ENCODE peak calls at places on chromosomes 13 and 19, in four cellular contexts. One of them, this sample, is unnamed.

GRCh38 chr13:79423801-79424642 is 18.0 kb upstream of the RBM26 start:
- DNase-seq in activated CD8-positive, alpha-beta memory T cell treated with anti-CD3 and anti-CD28 coated beads, Interleukin-2, amount 10 ng/mL, durations not matched to agents 7 days and 5 days: no peak
- DNase-seq in activated T-cell treated with anti-CD3 and anti-CD28 coated beads for 1 hour: no peak
- DNase-seq in iPS-NIHi11: peak
- DNase-seq in this sample: no peak

GRCh38 chr19:18975011-18975410 is 34.0 kb upstream of the HOMER3 start:
- DNase-seq in activated CD8-positive, alpha-beta memory T cell treated with anti-CD3 and anti-CD28 coated beads, Interleukin-2, amount 10 ng/mL, durations not matched to agents 7 days and 5 days: no peak
- DNase-seq in activated T-cell treated with anti-CD3 and anti-CD28 coated beads for 1 hour: no peak
- DNase-seq in iPS-NIHi11: no peak
- DNase-seq in this sample: no peak

GRCh38 chr13:79880820-79881219 is 399.9 kb downstream of the NDFIP2 start:
- DNase-seq in activated CD8-positive, alpha-beta memory T cell treated with anti-CD3 and anti-CD28 coated beads, Interleukin-2, amount 10 ng/mL, durations not matched to agents 7 days and 5 days: no peak
- DNase-seq in activated T-cell treated with anti-CD3 and anti-CD28 coated beads for 1 hour: no peak
- DNase-seq in iPS-NIHi11: no peak
- DNase-seq in this sample: no peak

GRCh38 chr19:17579523-17580244 is 24.2 kb downstream of the COLGALT1 start:
- DNase-seq in activated CD8-positive, alpha-beta memory T cell treated with anti-CD3 and anti-CD28 coated beads, Interleukin-2, amount 10 ng/mL, durations not matched to agents 7 days and 5 days: no peak
- DNase-seq in activated T-cell treated with anti-CD3 and anti-CD28 coated beads for 1 hour: no peak
- DNase-seq in iPS-NIHi11: peak
- DNase-seq in this sample: peak

GRCh38 chr19:58544591-58545285 is 874 bp downstream of the TRIM28 start:
- DNase-seq in activated CD8-positive, alpha-beta memory T cell treated with anti-CD3 and anti-CD28 coated beads, Interleukin-2, amount 10 ng/mL, durations not matched to agents 7 days and 5 days: peak
- DNase-seq in activated T-cell treated with anti-CD3 and anti-CD28 coated beads for 1 hour: peak
- DNase-seq in iPS-NIHi11: peak
- DNase-seq in this sample: no peak

GRCh38 chr13:41025518-41025917 is 6.4 kb upstream of the ELF1 start:
- DNase-seq in activated CD8-positive, alpha-beta memory T cell treated with anti-CD3 and anti-CD28 coated beads, Interleukin-2, amount 10 ng/mL, durations not matched to agents 7 days and 5 days: no peak
- DNase-seq in activated T-cell treated with anti-CD3 and anti-CD28 coated beads for 1 hour: no peak
- DNase-seq in iPS-NIHi11: no peak
- DNase-seq in this sample: no peak

GRCh38 chr19:11453468-11454341 is 18.3 kb downstream of the PRKCSH start:
- DNase-seq in activated CD8-positive, alpha-beta memory T cell treated with anti-CD3 and anti-CD28 coated beads, Interleukin-2, amount 10 ng/mL, durations not matched to agents 7 days and 5 days: no peak
- DNase-seq in activated T-cell treated with anti-CD3 and anti-CD28 coated beads for 1 hour: no peak
- DNase-seq in iPS-NIHi11: peak
- DNase-seq in this sample: no peak

GRCh38 chr13:26184791-26185250 is 37.3 kb downstream of the RNF6 start:
- DNase-seq in activated CD8-positive, alpha-beta memory T cell treated with anti-CD3 and anti-CD28 coated beads, Interleukin-2, amount 10 ng/mL, durations not matched to agents 7 days and 5 days: peak
- DNase-seq in activated T-cell treated with anti-CD3 and anti-CD28 coated beads for 1 hour: peak
- DNase-seq in iPS-NIHi11: peak
- DNase-seq in this sample: peak

GRCh38 chr13:29905845-29906244 is 55.4 kb upstream of the UBL3 start:
- DNase-seq in activated CD8-positive, alpha-beta memory T cell treated with anti-CD3 and anti-CD28 coated beads, Interleukin-2, amount 10 ng/mL, durations not matched to agents 7 days and 5 days: no peak
- DNase-seq in activated T-cell treated with anti-CD3 and anti-CD28 coated beads for 1 hour: no peak
- DNase-seq in iPS-NIHi11: no peak
- DNase-seq in this sample: no peak

GRCh38 chr19:45717983-45718650 is 12.6 kb downstream of the FBXO46 start:
- DNase-seq in activated CD8-positive, alpha-beta memory T cell treated with anti-CD3 and anti-CD28 coated beads, Interleukin-2, amount 10 ng/mL, durations not matched to agents 7 days and 5 days: no peak
- DNase-seq in activated T-cell treated with anti-CD3 and anti-CD28 coated beads for 1 hour: no peak
- DNase-seq in iPS-NIHi11: peak
- DNase-seq in this sample: no peak

GRCh38 chr19:8004723-8005513 is 523 bp downstream of the ELAVL1 start:
- DNase-seq in activated CD8-positive, alpha-beta memory T cell treated with anti-CD3 and anti-CD28 coated beads, Interleukin-2, amount 10 ng/mL, durations not matched to agents 7 days and 5 days: no peak
- DNase-seq in activated T-cell treated with anti-CD3 and anti-CD28 coated beads for 1 hour: no peak
- DNase-seq in iPS-NIHi11: peak
- DNase-seq in this sample: no peak

GRCh38 chr13:113604186-113604585 is 19.6 kb downstream of the TFDP1 start:
- DNase-seq in activated CD8-positive, alpha-beta memory T cell treated with anti-CD3 and anti-CD28 coated beads, Interleukin-2, amount 10 ng/mL, durations not matched to agents 7 days and 5 days: no peak
- DNase-seq in activated T-cell treated with anti-CD3 and anti-CD28 coated beads for 1 hour: no peak
- DNase-seq in iPS-NIHi11: no peak
- DNase-seq in this sample: no peak

GRCh38 chr19:38975214-38975860 is at the start of gene FBXO17:
- DNase-seq in activated CD8-positive, alpha-beta memory T cell treated with anti-CD3 and anti-CD28 coated beads, Interleukin-2, amount 10 ng/mL, durations not matched to agents 7 days and 5 days: no peak
- DNase-seq in activated T-cell treated with anti-CD3 and anti-CD28 coated beads for 1 hour: no peak
- DNase-seq in iPS-NIHi11: peak
- DNase-seq in this sample: no peak

GRCh38 chr13:98785405-98785804 is 32.9 kb upstream of the SLC15A1 start:
- DNase-seq in activated CD8-positive, alpha-beta memory T cell treated with anti-CD3 and anti-CD28 coated beads, Interleukin-2, amount 10 ng/mL, durations not matched to agents 7 days and 5 days: no peak
- DNase-seq in activated T-cell treated with anti-CD3 and anti-CD28 coated beads for 1 hour: no peak
- DNase-seq in iPS-NIHi11: no peak
- DNase-seq in this sample: no peak

GRCh38 chr13:22561581-22561980 is 619.2 kb upstream of the SGCG start:
- DNase-seq in activated CD8-positive, alpha-beta memory T cell treated with anti-CD3 and anti-CD28 coated beads, Interleukin-2, amount 10 ng/mL, durations not matched to agents 7 days and 5 days: no peak
- DNase-seq in activated T-cell treated with anti-CD3 and anti-CD28 coated beads for 1 hour: no peak
- DNase-seq in iPS-NIHi11: no peak
- DNase-seq in this sample: no peak

GRCh38 chr13:36872621-36873020 is 47.4 kb downstream of the SMAD9 start:
- DNase-seq in activated CD8-positive, alpha-beta memory T cell treated with anti-CD3 and anti-CD28 coated beads, Interleukin-2, amount 10 ng/mL, durations not matched to agents 7 days and 5 days: no peak
- DNase-seq in activated T-cell treated with anti-CD3 and anti-CD28 coated beads for 1 hour: no peak
- DNase-seq in iPS-NIHi11: peak
- DNase-seq in this sample: no peak

GRCh38 chr19:53394522-53394973 is 401 bp upstream of the ZNF765 start:
- DNase-seq in activated CD8-positive, alpha-beta memory T cell treated with anti-CD3 and anti-CD28 coated beads, Interleukin-2, amount 10 ng/mL, durations not matched to agents 7 days and 5 days: no peak
- DNase-seq in activated T-cell treated with anti-CD3 and anti-CD28 coated beads for 1 hour: no peak
- DNase-seq in iPS-NIHi11: peak
- DNase-seq in this sample: no peak

GRCh38 chr13:92972751-92973150 is 253.9 kb upstream of the GPC6 start:
- DNase-seq in activated CD8-positive, alpha-beta memory T cell treated with anti-CD3 and anti-CD28 coated beads, Interleukin-2, amount 10 ng/mL, durations not matched to agents 7 days and 5 days: no peak
- DNase-seq in activated T-cell treated with anti-CD3 and anti-CD28 coated beads for 1 hour: no peak
- DNase-seq in iPS-NIHi11: no peak
- DNase-seq in this sample: no peak

GRCh38 chr19:14516746-14517438 is 1.3 kb downstream of the DNAJB1 start:
- DNase-seq in activated CD8-positive, alpha-beta memory T cell treated with anti-CD3 and anti-CD28 coated beads, Interleukin-2, amount 10 ng/mL, durations not matched to agents 7 days and 5 days: peak
- DNase-seq in activated T-cell treated with anti-CD3 and anti-CD28 coated beads for 1 hour: no peak
- DNase-seq in iPS-NIHi11: no peak
- DNase-seq in this sample: no peak

GRCh38 chr13:66659291-66660012 is 570.7 kb downstream of the PCDH9 start:
- DNase-seq in activated CD8-positive, alpha-beta memory T cell treated with anti-CD3 and anti-CD28 coated beads, Interleukin-2, amount 10 ng/mL, durations not matched to agents 7 days and 5 days: no peak
- DNase-seq in activated T-cell treated with anti-CD3 and anti-CD28 coated beads for 1 hour: no peak
- DNase-seq in iPS-NIHi11: no peak
- DNase-seq in this sample: no peak

GRCh38 chr19:17358395-17358794 is 18.7 kb downstream of the PLVAP start:
- DNase-seq in activated CD8-positive, alpha-beta memory T cell treated with anti-CD3 and anti-CD28 coated beads, Interleukin-2, amount 10 ng/mL, durations not matched to agents 7 days and 5 days: no peak
- DNase-seq in activated T-cell treated with anti-CD3 and anti-CD28 coated beads for 1 hour: no peak
- DNase-seq in iPS-NIHi11: no peak
- DNase-seq in this sample: no peak

GRCh38 chr13:51995677-51996551 is 15.3 kb downstream of the ATP7B start:
- DNase-seq in activated CD8-positive, alpha-beta memory T cell treated with anti-CD3 and anti-CD28 coated beads, Interleukin-2, amount 10 ng/mL, durations not matched to agents 7 days and 5 days: no peak
- DNase-seq in activated T-cell treated with anti-CD3 and anti-CD28 coated beads for 1 hour: no peak
- DNase-seq in iPS-NIHi11: no peak
- DNase-seq in this sample: no peak

GRCh38 chr19:14614099-14614412 is 31.2 kb downstream of the CLEC17A start:
- DNase-seq in activated CD8-positive, alpha-beta memory T cell treated with anti-CD3 and anti-CD28 coated beads, Interleukin-2, amount 10 ng/mL, durations not matched to agents 7 days and 5 days: no peak
- DNase-seq in activated T-cell treated with anti-CD3 and anti-CD28 coated beads for 1 hour: no peak
- DNase-seq in iPS-NIHi11: no peak
- DNase-seq in this sample: no peak

This sample was measured in activated B cell treated with CpG ODN at 0.5 μM for 24 hours.